ENCODE peak calls at places on chromosome 10, in ten cellular contexts. J is GM23338, L is spleen, R is GM12878, P is prostate gland, N is HCT116, O is esophagus muscularis mucosa, T is transverse colon, H is sigmoid colon, V is suprapubic skin. Z is an unnamed sample.
A peak's percentile ranks its signal among the peaks of the same experiment; 100 is the strongest.

GRCh38 chr10:87654212-87654611 is 5.5 kb upstream of the PAPSS2 start:
- DNase-seq in J (no peak), L (no peak), R (no peak), P (no peak), N (no peak), O (no peak), T (no peak), H (no peak), V (no peak), Z (peak; percentile 46)

GRCh38 chr10:14431868-14432267 is 101.1 kb upstream of the FRMD4A start:
- DNase-seq in J (no peak), L (no peak), R (no peak), P (no peak), N (no peak), O (no peak), T (no peak), H (no peak), V (no peak), Z (no peak)

GRCh38 chr10:12484945-12485805 is 135.8 kb downstream of the CAMK1D start:
- DNase-seq in J (peak; percentile 41), L (peak; percentile 82), R (peak; percentile 76), P (no peak), N (no peak), O (no peak), T (peak; percentile 53), H (no peak), V (no peak), Z (peak; percentile 34)

GRCh38 chr10:61608255-61609040 is 54.3 kb upstream of the CABCOCO1 start:
- DNase-seq in J (no peak), L (no peak), R (no peak), P (no peak), N (no peak), O (no peak), T (no peak), H (no peak), V (no peak), Z (no peak)

GRCh38 chr10:22611425-22612111 is 102.8 kb downstream of the PIP4K2A start:
- DNase-seq in J (no peak), L (no peak), R (peak; percentile 57), P (no peak), N (no peak), O (no peak), T (peak; percentile 28), H (no peak), V (no peak), Z (no peak)

GRCh38 chr10:23001901-23002516 is 74.2 kb downstream of the ARMC3 start:
- DNase-seq in J (peak; percentile 74), L (no peak), R (no peak), P (no peak), N (no peak), O (no peak), T (no peak), H (no peak), V (no peak), Z (no peak)

GRCh38 chr10:3782456-3783312 is 2.3 kb downstream of the KLF6 start:
- DNase-seq in J (no peak), L (peak; percentile 89), R (no peak), P (peak; percentile 76), N (no peak), O (no peak), T (peak; percentile 64), H (peak; percentile 91), V (peak; percentile 86), Z (peak; percentile 53)

GRCh38 chr10:33559105-33559504 is 224.6 kb upstream of the NRP1 start:
- DNase-seq in J (no peak), L (no peak), R (no peak), P (no peak), N (no peak), O (no peak), T (no peak), H (peak; percentile 65), V (no peak), Z (no peak)

GRCh38 chr10:71134732-71135211 is 77.6 kb upstream of the UNC5B start:
- DNase-seq in J (peak; percentile 22), L (no peak), R (no peak), P (no peak), N (no peak), O (peak; percentile 60), T (no peak), H (no peak), V (no peak), Z (no peak)

GRCh38 chr10:101669181-101669580 is 25.8 kb downstream of the FBXW4 start:
- DNase-seq in J (no peak), L (no peak), R (no peak), P (no peak), N (no peak), O (peak; percentile 29), T (no peak), H (no peak), V (no peak), Z (no peak)

DNA sequence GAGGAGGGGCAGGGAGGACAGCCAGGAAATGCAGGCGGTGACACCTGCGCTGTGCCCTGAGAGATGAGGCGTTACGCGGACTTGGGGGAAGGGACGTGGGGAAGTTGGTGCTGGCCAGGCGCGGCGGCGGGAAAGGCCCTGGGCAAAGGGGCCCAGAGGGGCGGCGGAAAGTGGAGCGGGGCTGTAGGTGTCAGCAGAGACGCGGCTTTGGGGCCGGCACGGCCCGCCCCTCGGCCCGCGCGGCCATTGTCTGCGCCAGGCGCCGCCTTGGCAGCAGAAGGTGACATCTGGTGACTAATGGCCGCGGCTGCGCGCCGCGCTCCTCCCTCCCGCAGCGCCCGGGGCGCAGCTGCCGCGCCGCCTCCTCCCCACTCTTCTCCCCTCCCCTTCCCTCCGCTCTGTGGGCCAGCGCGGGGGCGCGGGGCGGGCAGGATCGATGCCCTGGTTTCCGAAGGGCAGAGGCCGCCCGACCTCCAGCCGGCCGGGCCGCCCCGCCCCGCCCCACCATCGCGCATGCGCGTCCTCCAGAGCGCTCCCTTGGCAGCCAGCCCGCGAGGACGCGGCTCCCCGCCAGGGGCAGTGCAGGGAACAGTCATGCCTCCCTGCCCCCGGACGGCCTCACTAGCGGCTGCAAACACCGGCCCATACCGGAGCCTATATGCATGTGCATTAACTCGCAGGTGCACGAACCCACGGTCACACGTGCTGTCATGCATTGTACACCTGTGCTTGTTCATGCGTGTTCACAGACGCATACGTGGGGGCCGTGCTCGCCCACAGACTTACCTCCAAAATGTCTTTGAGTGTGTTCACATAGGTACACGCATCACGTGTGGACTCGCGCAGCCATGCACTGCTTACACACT is 269.6 kb downstream of the RPS24 start:
- DNase-seq in J (peak; percentile 92), L (peak; percentile 99), R (peak; percentile 73), P (peak; percentile 90), N (peak; percentile 85), O (peak; percentile 96), T (peak; percentile 96), H (peak; percentile 95), V (peak; percentile 93), Z (peak; percentile 96)
- TF ChIP-seq POLR2AphosphoS5 in J (peak; percentile 63), L (peak; percentile 95), R (peak; percentile 77), P (peak; percentile 47), N (peak; percentile 89), O (peak; percentile 86), T (peak; percentile 91), H (peak; percentile 83), V (no peak), Z (peak; percentile 91)

DNA sequence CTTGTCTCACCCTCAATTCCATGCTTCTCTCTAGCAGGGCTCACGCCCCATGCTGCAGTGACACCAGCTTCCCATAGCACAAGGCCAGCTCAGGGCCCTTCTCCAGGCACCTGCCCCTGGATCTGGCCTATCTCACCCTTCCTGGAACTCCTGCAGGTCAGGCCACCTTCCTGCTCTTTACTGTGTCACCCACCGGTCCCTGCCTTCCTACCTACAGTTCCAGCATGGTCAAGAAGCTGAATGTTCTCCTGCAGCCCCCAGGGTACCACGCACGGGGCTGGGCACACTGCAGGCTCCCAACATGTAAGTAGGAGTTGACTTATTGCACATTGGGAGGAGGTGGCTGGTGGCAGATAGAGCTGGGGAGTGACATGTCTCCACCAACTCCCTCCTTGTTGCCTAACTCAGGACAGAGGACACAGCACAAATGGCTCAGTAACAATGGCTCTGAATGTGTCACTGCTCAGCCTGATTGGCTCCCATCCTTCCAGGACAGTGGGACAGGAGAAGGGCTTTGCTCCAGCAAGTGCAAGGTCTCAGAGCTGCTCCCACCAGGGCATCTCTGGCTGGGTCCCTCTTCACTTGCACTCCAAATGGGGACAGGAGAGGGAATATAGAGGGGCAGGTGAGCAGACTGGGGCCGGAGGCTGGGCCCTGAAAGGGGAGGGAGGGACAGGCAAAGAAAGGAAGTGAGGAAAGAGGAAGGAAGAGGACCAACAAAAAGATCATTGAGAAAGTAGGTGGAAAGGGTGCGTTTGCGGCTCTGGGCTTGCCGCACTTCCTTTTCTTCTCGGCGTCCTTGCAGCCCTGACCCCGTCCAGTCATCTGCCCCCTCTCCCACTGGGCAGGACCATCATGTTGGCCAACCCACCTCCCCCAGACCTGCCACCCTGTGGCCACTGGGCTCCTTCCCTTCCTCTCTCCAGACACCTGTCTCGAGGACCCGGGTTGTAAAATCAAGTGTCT is 14.3 kb downstream of the ITPRIP start:
- DNase-seq in J (no peak), L (peak; percentile 91), R (no peak), P (no peak), N (no peak), O (no peak), T (no peak), H (peak; percentile 78), V (peak; percentile 66), Z (no peak)
- H3K4me1 ChIP-seq in J (peaks cover 63% of the 10 kb centered on the region), L (peaks cover 98% of the 10 kb centered on the region), R (peaks cover 31% of the 10 kb centered on the region), P (peaks cover 26% of the 10 kb centered on the region), N (peaks cover 28% of the 10 kb centered on the region), O (peaks cover 100% of the 10 kb centered on the region), T (peaks cover 94% of the 10 kb centered on the region), H (peaks cover 96% of the 10 kb centered on the region), V (peaks cover 100% of the 10 kb centered on the region), Z (peaks cover 84% of the 10 kb centered on the region)

GRCh38 chr10:132657737-132658136 is 120.2 kb downstream of the INPP5A start:
- DNase-seq in J (no peak), L (peak; percentile 43), R (no peak), P (no peak), N (no peak), O (no peak), T (no peak), H (no peak), V (no peak), Z (no peak)
- H3K4me3 ChIP-seq in J (no peak overlapping the region), L (no peak overlapping the region), R (no peak overlapping the region), P (no peak overlapping the region), N (no peak overlapping the region), O (no peak overlapping the region), T (no peak overlapping the region), H (no peak overlapping the region), V (no peak overlapping the region), Z (no peak overlapping the region)

GRCh38 chr10:119030421-119031250 is 1.1 kb downstream of the NANOS1 start:
- DNase-seq in J (peak; percentile 79), L (peak; percentile 85), R (peak; percentile 62), P (peak; percentile 27), N (peak; percentile 64), O (peak; percentile 91), T (peak; percentile 60), H (no peak), V (no peak), Z (peak; percentile 53)

GRCh38 chr10:119028900-119029612 is 458 bp upstream of the NANOS1 start:
- DNase-seq in J (peak; percentile 94), L (peak; percentile 90), R (peak; percentile 35), P (peak; percentile 87), N (peak; percentile 85), O (peak; percentile 95), T (peak; percentile 89), H (peak; percentile 95), V (peak; percentile 88), Z (peak; percentile 89)

GRCh38 chr10:119029613-119030420 is at the start of gene NANOS1:
- DNase-seq in J (peak; percentile 58), L (peak; percentile 79), R (no peak), P (no peak), N (no peak), O (peak; percentile 83), T (no peak), H (no peak), V (no peak), Z (no peak)

GRCh38 chr10:119026301-119027110 is 3.0 kb upstream of the NANOS1 start:
- DNase-seq in J (no peak), L (no peak), R (no peak), P (no peak), N (no peak), O (peak; percentile 92), T (no peak), H (no peak), V (no peak), Z (no peak)

GRCh38 chr10:119031496-119032059 is 2.1 kb downstream of the NANOS1 start:
- DNase-seq in J (peak; percentile 7), L (no peak), R (no peak), P (no peak), N (no peak), O (peak; percentile 83), T (no peak), H (no peak), V (no peak), Z (no peak)
- TF ChIP-seq POLR2AphosphoS5 in J (no peak), L (no peak), R (no peak), P (no peak), N (no peak), O (no peak), T (no peak), H (no peak), V (no peak), Z (no peak)

Z was measured in stomach.